ENCODE peak calls at places on chromosomes 5 and 9, in eight cellular contexts. X is mesothelial cell of epicardium; V is breast epithelium; E is cardiac muscle cell; U is left lobe of liver; Z is activated CD4-positive, alpha-beta T cell treated with anti-CD3 and anti-CD28 coated beads for 4 hours; W is small intestine; O is activated effector memory CD4-positive, alpha-beta T cell treated with Interleukin-2 at 50 U/mL for 16 hours. I is an unnamed sample.

GRCh38 chr5:157456301-157456700 is 3.7 kb upstream of the NIPAL4 start:
- DNase-seq in U (no peak), X (no peak), O (no peak), W (no peak), Z (no peak), E (no peak), V (no peak), I (no peak)

GRCh38 chr5:1772634-1773033 is 27.0 kb downstream of the MRPL36 start:
- DNase-seq in O (no peak), E (peak), V (no peak), Z (no peak), U (no peak), X (no peak), W (peak), I (peak)

GRCh38 chr9:83313771-83314170 is 224.4 kb downstream of the FRMD3 start:
- DNase-seq in X (no peak), Z (no peak), V (no peak), U (no peak), E (no peak), O (no peak), W (no peak), I (no peak)

GRCh38 chr5:77224672-77225355 is 14.3 kb downstream of the PDE8B start:
- DNase-seq in X (no peak), O (no peak), V (no peak), U (no peak), W (no peak), Z (no peak), E (peak), I (no peak)

GRCh38 chr5:132334812-132335211 is 34.7 kb upstream of the SLC22A5 start:
- DNase-seq in X (no peak), V (no peak), E (no peak), U (no peak), Z (no peak), O (no peak), W (peak), I (no peak)

GRCh38 chr9:33210006-33210715 is 29.8 kb upstream of the SPINK4 start:
- DNase-seq in U (no peak), X (no peak), E (no peak), W (peak), O (no peak), Z (no peak), V (no peak), I (no peak)

GRCh38 chr5:178273665-178274541 is 41.3 kb upstream of the PHYKPL start:
- DNase-seq in O (no peak), V (no peak), E (peak), Z (no peak), X (no peak), U (no peak), W (no peak), I (peak)

GRCh38 chr5:56561-57290 is 35.2 kb upstream of the PLEKHG4B start:
- DNase-seq in O (no peak), X (peak), W (no peak), Z (no peak), E (peak), V (no peak), U (no peak), I (peak)

GRCh38 chr9:19440376-19440775 is 31.6 kb downstream of the ACER2 start:
- DNase-seq in W (no peak), O (no peak), Z (no peak), V (no peak), X (no peak), U (no peak), E (no peak), I (no peak)

GRCh38 chr9:120944434-120945125 is 18.0 kb upstream of the TRAF1 start:
- DNase-seq in V (no peak), E (no peak), U (no peak), O (no peak), W (peak), X (no peak), Z (no peak), I (no peak)

GRCh38 chr5:154358410-154359221 is 87.2 kb upstream of the SAP30L start:
- DNase-seq in X (no peak), W (no peak), U (no peak), V (no peak), E (peak), Z (no peak), O (no peak), I (no peak)

GRCh38 chr5:56815657-56816545 is 552 bp downstream of the MAP3K1 start:
- DNase-seq in Z (no peak), V (no peak), X (peak), W (peak), E (no peak), O (peak), U (peak), I (peak)

GRCh38 chr9:93620881-93621820 is 44.8 kb downstream of the PHF2 start:
- DNase-seq in U (peak), X (peak), Z (no peak), W (no peak), E (no peak), V (no peak), O (no peak), I (no peak)

GRCh38 chr5:157459715-157460599 is at the start of gene NIPAL4:
- DNase-seq in W (no peak), X (no peak), E (no peak), V (no peak), U (no peak), Z (peak), O (no peak), I (peak)

GRCh38 chr5:54214747-54215146 is 95.6 kb downstream of the ARL15 start:
- DNase-seq in U (no peak), O (no peak), E (no peak), Z (no peak), W (no peak), V (no peak), X (no peak), I (no peak)

GRCh38 chr5:133962131-133962530 is 6.3 kb downstream of the C5orf15 start:
- DNase-seq in U (no peak), O (no peak), V (no peak), Z (no peak), E (no peak), X (no peak), W (no peak), I (no peak)

GRCh38 chr5:139648205-139649081 is at the start of gene CXXC5:
- DNase-seq in O (no peak), V (peak), U (peak), W (peak), X (peak), E (peak), Z (peak), I (peak)

GRCh38 chr5:158886086-158886485 is 213.6 kb downstream of the EBF1 start:
- DNase-seq in V (no peak), Z (no peak), X (no peak), W (no peak), O (no peak), E (peak), U (no peak), I (no peak)

GRCh38 chr5:95486185-95486584 is 68.6 kb downstream of the SKIC3 start:
- DNase-seq in W (no peak), E (no peak), X (no peak), U (no peak), Z (no peak), O (no peak), V (no peak), I (no peak)

GRCh38 chr9:113360242-113360842 is 11.0 kb downstream of the BSPRY start:
- DNase-seq in V (no peak), X (no peak), Z (no peak), E (no peak), O (no peak), U (no peak), W (no peak), I (no peak)

GRCh38 chr5:141528401-141528984 is 39.6 kb downstream of the PCDHGC5 start:
- DNase-seq in U (peak), O (no peak), Z (no peak), X (no peak), V (no peak), E (peak), W (no peak), I (no peak)

GRCh38 chr9:109251080-109251775 is 69.6 kb downstream of the EPB41L4B start:
- DNase-seq in Z (no peak), W (peak), E (peak), X (no peak), V (no peak), U (peak), O (no peak), I (peak)

GRCh38 chr5:160333726-160334125 is 21.4 kb upstream of the CCNJL start:
- DNase-seq in Z (no peak), E (peak), U (no peak), X (no peak), O (no peak), V (no peak), W (no peak), I (no peak)

GRCh38 chr5:84372066-84372700 is 12.5 kb downstream of the EDIL3 start:
- DNase-seq in E (peak), O (no peak), Z (no peak), V (no peak), X (no peak), U (no peak), W (no peak), I (no peak)

GRCh38 chr5:9845185-9845584 is 215.0 kb upstream of the TAS2R1 start:
- DNase-seq in V (no peak), U (no peak), Z (no peak), O (no peak), W (no peak), E (no peak), X (no peak), I (no peak)

GRCh38 chr5:143364061-143364460 is 39.4 kb downstream of the NR3C1 start:
- DNase-seq in U (no peak), O (no peak), V (no peak), X (no peak), Z (no peak), W (no peak), E (no peak), I (no peak)

GRCh38 chr5:82719368-82719767 is 357.8 kb downstream of the TMEM167A start:
- DNase-seq in E (peak), W (no peak), U (no peak), V (no peak), O (no peak), Z (no peak), X (no peak), I (no peak)

GRCh38 chr5:173522518-173522917 is 93.9 kb downstream of the BOD1 start:
- DNase-seq in W (no peak), V (no peak), Z (no peak), U (no peak), X (no peak), O (no peak), E (no peak), I (no peak)

GRCh38 chr9:86324308-86324707 is 29.9 kb downstream of the TUT7 start:
- DNase-seq in Z (no peak), V (no peak), X (no peak), U (no peak), W (no peak), O (no peak), E (peak), I (no peak)

GRCh38 chr5:61397238-61397637 is 65.2 kb downstream of the ZSWIM6 start:
- DNase-seq in X (no peak), U (no peak), Z (no peak), O (no peak), V (no peak), W (no peak), E (no peak), I (no peak)

GRCh38 chr5:38456657-38457056 is 99.8 kb downstream of the LIFR start:
- DNase-seq in O (no peak), X (no peak), U (no peak), V (no peak), W (no peak), E (no peak), Z (no peak), I (no peak)

GRCh38 chr9:121613009-121613766 is 38.2 kb upstream of the DAB2IP start:
- DNase-seq in V (no peak), W (no peak), U (no peak), X (no peak), E (no peak), Z (no peak), O (no peak), I (no peak)

GRCh38 chr5:135601466-135601865 is 22.7 kb upstream of the CXCL14 start:
- DNase-seq in W (no peak), Z (no peak), U (no peak), X (peak), O (no peak), V (no peak), E (no peak), I (no peak)

GRCh38 chr5:124102491-124102890 is 590.5 kb downstream of the CSNK1G3 start:
- DNase-seq in W (no peak), V (no peak), E (peak), U (no peak), X (no peak), O (no peak), Z (no peak), I (no peak)

GRCh38 chr5:102453716-102454115 is 45.1 kb downstream of the SLCO6A1 start:
- DNase-seq in U (no peak), Z (no peak), O (no peak), V (no peak), W (no peak), X (no peak), E (peak), I (no peak)

GRCh38 chr9:114855488-114855887 is 49.6 kb upstream of the TNFSF15 start:
- DNase-seq in O (no peak), W (no peak), U (no peak), E (peak), V (no peak), X (no peak), Z (no peak), I (no peak)

GRCh38 chr9:7439355-7439978 is 360.1 kb downstream of the DMAC1 start:
- DNase-seq in Z (no peak), W (no peak), U (no peak), O (no peak), V (no peak), E (peak), X (no peak), I (no peak)

GRCh38 chr5:154467655-154468354 is 10.2 kb downstream of the HAND1 start:
- DNase-seq in U (peak), X (peak), O (peak), Z (peak), W (peak), V (peak), E (peak), I (peak)

GRCh38 chr5:149693482-149693881 is 36.6 kb upstream of the PPARGC1B start:
- DNase-seq in V (no peak), X (no peak), E (no peak), W (no peak), Z (no peak), O (no peak), U (no peak), I (no peak)

GRCh38 chr5:151569132-151570046 is 21.7 kb downstream of the FAT2 start:
- DNase-seq in W (no peak), O (no peak), X (no peak), U (no peak), Z (no peak), E (peak), V (no peak), I (no peak)